ENCODE peak calls at places on chromosomes 2 and 18, in six cellular contexts. One of them, this sample, is unnamed.

GRCh38 chr2:229043681-229044080 is 227.4 kb downstream of the PID1 start:
- DNase-seq in left lung: no peak
- DNase-seq in nucleus accumbens: no peak
- DNase-seq in RPMI7951: peak
- DNase-seq in HTR-8/SVneo: no peak
- DNase-seq in activated CD4-positive, alpha-beta T cell treated with anti-CD3 and anti-CD28 coated beads for 24 hours: no peak
- DNase-seq in this sample: no peak

GRCh38 chr2:39701137-39701536 is 35.4 kb downstream of the TMEM178A start:
- DNase-seq in left lung: no peak
- DNase-seq in nucleus accumbens: no peak
- DNase-seq in RPMI7951: no peak
- DNase-seq in HTR-8/SVneo: no peak
- DNase-seq in activated CD4-positive, alpha-beta T cell treated with anti-CD3 and anti-CD28 coated beads for 24 hours: no peak
- DNase-seq in this sample: no peak

GRCh38 chr2:141906673-141907072 is 224.1 kb downstream of the LRP1B start:
- DNase-seq in left lung: no peak
- DNase-seq in nucleus accumbens: no peak
- DNase-seq in RPMI7951: no peak
- DNase-seq in HTR-8/SVneo: no peak
- DNase-seq in activated CD4-positive, alpha-beta T cell treated with anti-CD3 and anti-CD28 coated beads for 24 hours: no peak
- DNase-seq in this sample: no peak

GRCh38 chr18:63320690-63321265 is 1.2 kb upstream of the BCL2 start:
- DNase-seq in left lung: peak
- DNase-seq in nucleus accumbens: no peak
- DNase-seq in RPMI7951: peak
- DNase-seq in HTR-8/SVneo: no peak
- DNase-seq in activated CD4-positive, alpha-beta T cell treated with anti-CD3 and anti-CD28 coated beads for 24 hours: peak
- DNase-seq in this sample: no peak

GRCh38 chr2:153479527-153479926 is 965 bp upstream of the RPRM start:
- DNase-seq in left lung: no peak
- DNase-seq in nucleus accumbens: no peak
- DNase-seq in RPMI7951: no peak
- DNase-seq in HTR-8/SVneo: no peak
- DNase-seq in activated CD4-positive, alpha-beta T cell treated with anti-CD3 and anti-CD28 coated beads for 24 hours: no peak
- DNase-seq in this sample: no peak

GRCh38 chr2:131063501-131064283 is 29.6 kb downstream of the FAM168B start:
- DNase-seq in left lung: no peak
- DNase-seq in nucleus accumbens: no peak
- DNase-seq in RPMI7951: no peak
- DNase-seq in HTR-8/SVneo: no peak
- DNase-seq in activated CD4-positive, alpha-beta T cell treated with anti-CD3 and anti-CD28 coated beads for 24 hours: no peak
- DNase-seq in this sample: no peak

GRCh38 chr18:48827321-48828200 is 123.2 kb downstream of the SMAD7 start:
- DNase-seq in left lung: peak
- DNase-seq in nucleus accumbens: no peak
- DNase-seq in RPMI7951: peak
- DNase-seq in HTR-8/SVneo: no peak
- DNase-seq in activated CD4-positive, alpha-beta T cell treated with anti-CD3 and anti-CD28 coated beads for 24 hours: no peak
- DNase-seq in this sample: no peak

GRCh38 chr2:47896450-47896968 is 9.8 kb downstream of the FBXO11 start:
- DNase-seq in left lung: no peak
- DNase-seq in nucleus accumbens: no peak
- DNase-seq in RPMI7951: no peak
- DNase-seq in HTR-8/SVneo: no peak
- DNase-seq in activated CD4-positive, alpha-beta T cell treated with anti-CD3 and anti-CD28 coated beads for 24 hours: no peak
- DNase-seq in this sample: no peak

GRCh38 chr2:60446413-60447358 is 106.8 kb downstream of the BCL11A start:
- DNase-seq in left lung: no peak
- DNase-seq in nucleus accumbens: no peak
- DNase-seq in RPMI7951: no peak
- DNase-seq in HTR-8/SVneo: no peak
- DNase-seq in activated CD4-positive, alpha-beta T cell treated with anti-CD3 and anti-CD28 coated beads for 24 hours: no peak
- DNase-seq in this sample: no peak

GRCh38 chr2:171878481-171878993 is 15.5 kb downstream of the SLC25A12 start:
- DNase-seq in left lung: no peak
- DNase-seq in nucleus accumbens: no peak
- DNase-seq in RPMI7951: peak
- DNase-seq in HTR-8/SVneo: no peak
- DNase-seq in activated CD4-positive, alpha-beta T cell treated with anti-CD3 and anti-CD28 coated beads for 24 hours: no peak
- DNase-seq in this sample: no peak

GRCh38 chr2:19409001-19409400 is 50.6 kb upstream of the OSR1 start:
- DNase-seq in left lung: no peak
- DNase-seq in nucleus accumbens: no peak
- DNase-seq in RPMI7951: peak
- DNase-seq in HTR-8/SVneo: no peak
- DNase-seq in activated CD4-positive, alpha-beta T cell treated with anti-CD3 and anti-CD28 coated beads for 24 hours: no peak
- DNase-seq in this sample: no peak

GRCh38 chr2:27854224-27854623 is 36.0 kb downstream of the RBKS start:
- DNase-seq in left lung: no peak
- DNase-seq in nucleus accumbens: no peak
- DNase-seq in RPMI7951: no peak
- DNase-seq in HTR-8/SVneo: no peak
- DNase-seq in activated CD4-positive, alpha-beta T cell treated with anti-CD3 and anti-CD28 coated beads for 24 hours: no peak
- DNase-seq in this sample: no peak

GRCh38 chr2:160288324-160288723 is 88.3 kb upstream of the ITGB6 start:
- DNase-seq in left lung: no peak
- DNase-seq in nucleus accumbens: no peak
- DNase-seq in RPMI7951: no peak
- DNase-seq in HTR-8/SVneo: no peak
- DNase-seq in activated CD4-positive, alpha-beta T cell treated with anti-CD3 and anti-CD28 coated beads for 24 hours: no peak
- DNase-seq in this sample: no peak

GRCh38 chr2:162462911-162463310 is 119.0 kb downstream of the GCA start:
- DNase-seq in left lung: no peak
- DNase-seq in nucleus accumbens: no peak
- DNase-seq in RPMI7951: no peak
- DNase-seq in HTR-8/SVneo: no peak
- DNase-seq in activated CD4-positive, alpha-beta T cell treated with anti-CD3 and anti-CD28 coated beads for 24 hours: no peak
- DNase-seq in this sample: no peak

GRCh38 chr2:80454628-80455027 is 150.1 kb upstream of the LRRTM1 start:
- DNase-seq in left lung: no peak
- DNase-seq in nucleus accumbens: peak
- DNase-seq in RPMI7951: no peak
- DNase-seq in HTR-8/SVneo: no peak
- DNase-seq in activated CD4-positive, alpha-beta T cell treated with anti-CD3 and anti-CD28 coated beads for 24 hours: no peak
- DNase-seq in this sample: peak

GRCh38 chr2:159875083-159875482 is 77.1 kb upstream of the CD302 start:
- DNase-seq in left lung: no peak
- DNase-seq in nucleus accumbens: no peak
- DNase-seq in RPMI7951: no peak
- DNase-seq in HTR-8/SVneo: no peak
- DNase-seq in activated CD4-positive, alpha-beta T cell treated with anti-CD3 and anti-CD28 coated beads for 24 hours: no peak
- DNase-seq in this sample: no peak

GRCh38 chr2:207937818-207938217 is 87.5 kb downstream of the PLEKHM3 start:
- DNase-seq in left lung: no peak
- DNase-seq in nucleus accumbens: no peak
- DNase-seq in RPMI7951: no peak
- DNase-seq in HTR-8/SVneo: no peak
- DNase-seq in activated CD4-positive, alpha-beta T cell treated with anti-CD3 and anti-CD28 coated beads for 24 hours: no peak
- DNase-seq in this sample: no peak

GRCh38 chr2:68995911-68996310 is 17.1 kb upstream of the ANTXR1 start:
- DNase-seq in left lung: no peak
- DNase-seq in nucleus accumbens: no peak
- DNase-seq in RPMI7951: no peak
- DNase-seq in HTR-8/SVneo: no peak
- DNase-seq in activated CD4-positive, alpha-beta T cell treated with anti-CD3 and anti-CD28 coated beads for 24 hours: no peak
- DNase-seq in this sample: no peak

This sample was measured in hippocampal formation.